ENCODE peak calls at places on chromosomes 2 and 18, in ten cellular contexts. D, J, A, H, Z, R, T, B, I and P are unnamed samples.

GRCh38 chr18:61892683-61893303 is at the start of gene RNF152:
- DNase-seq in J (no peak), I (peak; percentile 43), H (peak; percentile 81), A (peak; percentile 7), Z (peak; percentile 49), B (peak; percentile 63), R (no peak), D (no peak), T (no peak), P (no peak)

GRCh38 chr2:68807821-68808266 is 63.4 kb downstream of the BMP10 start:
- DNase-seq in Z (no peak), J (no peak), B (peak; percentile 65), H (no peak), T (no peak), R (no peak), D (peak; percentile 76), A (no peak), I (peak; percentile 43), P (peak; percentile 60)

GRCh38 chr18:79584491-79585394 is 94.9 kb upstream of the CTDP1 start:
- DNase-seq in R (no peak), B (peak; percentile 48), H (no peak), J (no peak), I (peak; percentile 15), Z (peak; percentile 10), T (peak; percentile 25), A (no peak), D (no peak), P (peak; percentile 38)

GRCh38 chr2:72698300-72698699 is 127.5 kb downstream of the EXOC6B start:
- DNase-seq in T (no peak), H (no peak), B (no peak), J (no peak), Z (no peak), R (no peak), A (no peak), I (no peak), D (no peak), P (no peak)

GRCh38 chr2:19380532-19380931 is 22.1 kb upstream of the OSR1 start:
- DNase-seq in R (no peak), I (no peak), D (no peak), A (no peak), H (no peak), J (no peak), Z (no peak), B (no peak), T (no peak), P (no peak)

GRCh38 chr2:217186565-217187218 is 326.8 kb upstream of the TNP1 start:
- DNase-seq in H (no peak), D (peak; percentile 39), J (no peak), B (no peak), I (peak; percentile 64), T (no peak), Z (peak; percentile 71), A (no peak), R (no peak), P (no peak)

GRCh38 chr2:72603481-72603880 is 222.4 kb downstream of the EXOC6B start:
- DNase-seq in T (no peak), H (no peak), R (no peak), B (no peak), J (no peak), I (no peak), D (no peak), A (no peak), Z (no peak), P (no peak)

GRCh38 chr2:70868970-70869369 is 33.4 kb upstream of the CD207 start:
- DNase-seq in I (no peak), B (no peak), H (no peak), J (no peak), R (no peak), A (no peak), D (no peak), T (no peak), Z (no peak), P (no peak)

GRCh38 chr2:8332646-8333045 is 349.2 kb upstream of the ID2 start:
- DNase-seq in H (no peak), T (no peak), A (no peak), J (no peak), I (no peak), R (no peak), B (no peak), Z (no peak), D (no peak), P (no peak)

GRCh38 chr2:128581849-128582244 is 263.2 kb upstream of the HS6ST1 start:
- DNase-seq in D (peak; percentile 2), T (no peak), J (no peak), H (no peak), I (no peak), B (no peak), Z (no peak), R (no peak), A (no peak), P (no peak)

GRCh38 chr2:37287966-37288365 is 36.7 kb downstream of the PRKD3 start:
- DNase-seq in J (no peak), B (no peak), R (no peak), D (no peak), T (no peak), H (peak; percentile 7), Z (no peak), A (no peak), I (no peak), P (no peak)

GRCh38 chr18:48749768-48750167 is 201.0 kb downstream of the SMAD7 start:
- DNase-seq in T (no peak), J (no peak), D (peak; percentile 66), B (no peak), H (no peak), I (peak; percentile 85), Z (peak; percentile 83), R (no peak), A (no peak), P (no peak)

GRCh38 chr2:138267902-138268254 is 233.7 kb upstream of the SPOPL start:
- DNase-seq in I (no peak), A (no peak), J (no peak), Z (no peak), D (no peak), R (no peak), B (no peak), H (no peak), T (no peak), P (no peak)

DNA sequence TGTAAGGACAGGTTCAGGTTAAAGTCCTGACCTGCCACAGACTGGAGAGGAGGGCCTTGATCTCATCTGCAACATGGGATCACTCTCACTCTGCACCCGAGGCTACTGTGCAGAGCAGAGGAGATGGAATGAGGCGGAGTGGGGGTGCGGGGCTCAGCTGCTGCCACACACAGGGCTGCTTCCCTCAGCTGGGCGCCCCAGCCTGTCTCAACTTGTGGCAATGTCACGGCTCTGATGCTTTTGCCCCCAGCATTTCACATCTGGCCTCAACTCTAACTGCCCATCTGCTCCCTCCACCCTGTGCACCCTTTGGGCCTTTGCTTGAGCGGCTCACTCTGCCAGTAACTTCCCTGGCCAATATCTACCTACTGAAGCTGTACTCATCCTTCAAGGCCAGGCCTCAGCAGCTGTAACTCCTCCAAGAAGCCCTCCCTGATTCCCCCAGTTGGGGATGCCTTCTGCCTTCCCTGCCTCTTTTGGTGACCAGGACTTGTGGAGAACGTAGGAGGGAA is 70.3 kb downstream of the POLR1A start:
- DNase-seq in J (no peak), T (no peak), I (peak; percentile 21), B (no peak), Z (no peak), D (no peak), H (no peak), A (peak; percentile 17), R (no peak), P (no peak)
- H3K27me3 ChIP-seq in J (no peaks in the 10 kb centered on the region), T (no peaks in the 10 kb centered on the region), I (no peaks in the 10 kb centered on the region), B (no peaks in the 10 kb centered on the region), Z (no peaks in the 10 kb centered on the region), D (no peaks in the 10 kb centered on the region), H (no peaks in the 10 kb centered on the region), A (no peaks in the 10 kb centered on the region), R (no peaks in the 10 kb centered on the region), P (no peaks in the 10 kb centered on the region)

GRCh38 chr2:241302083-241302482 is 13.4 kb downstream of the HDLBP start:
- DNase-seq in R (no peak), I (no peak), Z (no peak), T (no peak), J (no peak), B (no peak), D (no peak), A (no peak), H (no peak), P (no peak)
- TF ChIP-seq CTCF in R (no peak), I (no peak), Z (no peak), T (no peak), J (no peak), B (no peak), D (no peak), A (no peak), H (no peak), P (no peak)

GRCh38 chr2:232539298-232540231 is at the start of gene CHRNG:
- DNase-seq in H (peak; percentile 28), T (no peak), B (peak; percentile 59), D (no peak), R (no peak), Z (no peak), J (no peak), I (no peak), A (no peak), P (peak; percentile 44)
- H3K27me3 ChIP-seq in H (no peaks in the 10 kb centered on the region), T (peaks cover 8% of the 10 kb centered on the region), B (peaks cover 5% of the 10 kb centered on the region), D (no peaks in the 10 kb centered on the region), R (no peaks in the 10 kb centered on the region), Z (no peaks in the 10 kb centered on the region), J (peaks cover 10% of the 10 kb centered on the region), I (peaks cover 4% of the 10 kb centered on the region), A (no peaks in the 10 kb centered on the region), P (peaks cover 5% of the 10 kb centered on the region)

DNA sequence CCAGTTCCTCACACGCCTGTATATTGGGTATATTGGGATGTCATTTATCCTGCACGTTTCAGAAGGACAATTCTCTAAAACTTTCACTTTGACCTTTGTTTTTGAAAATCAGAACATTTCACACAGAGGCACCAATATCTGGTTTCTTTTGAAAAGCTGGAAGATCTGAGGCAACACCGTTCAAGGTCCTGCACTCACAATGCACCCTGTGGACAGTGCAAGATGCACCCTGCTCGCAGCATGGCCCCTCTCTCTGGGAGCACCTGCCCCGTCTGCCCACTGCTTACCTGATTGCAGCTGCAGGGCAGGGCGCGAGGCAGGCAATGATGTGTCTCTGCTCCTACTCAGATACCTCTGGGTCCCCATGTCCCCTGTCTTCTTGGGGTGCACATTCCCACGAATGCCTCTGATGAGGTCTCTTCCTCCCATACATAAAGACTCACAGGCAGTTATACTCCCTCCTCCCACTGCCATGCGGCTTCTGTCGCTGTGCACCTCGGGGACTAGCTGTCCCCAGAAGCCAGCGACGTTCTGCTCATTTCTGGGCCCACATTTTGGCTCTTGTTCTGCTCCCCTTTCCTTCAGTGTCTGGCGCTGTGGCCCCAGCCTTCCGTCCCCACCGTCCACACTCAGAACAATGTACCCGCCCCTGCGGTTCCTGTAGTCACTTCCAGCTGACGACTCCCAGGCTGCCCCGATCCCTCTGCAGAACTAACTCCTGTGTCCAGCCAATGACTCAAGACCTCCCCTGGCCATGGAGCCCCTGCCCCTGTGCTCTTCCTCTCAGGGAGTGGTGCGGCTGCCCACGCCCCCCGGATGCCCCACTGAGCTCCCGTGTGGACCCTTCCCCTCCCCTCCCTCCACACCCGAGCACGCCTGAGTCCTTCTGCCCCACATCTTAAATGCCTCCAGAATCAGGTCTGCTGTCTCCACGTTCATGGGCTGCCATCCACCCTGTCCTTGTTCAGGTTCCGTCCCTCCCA is at the start of gene OR6B3:
- DNase-seq in A (no peak), B (no peak), J (no peak), H (no peak), I (no peak), D (no peak), R (no peak), Z (no peak), T (no peak), P (no peak)
- TF ChIP-seq CTCF in A (no peak), B (no peak), J (no peak), H (no peak), I (no peak), D (no peak), R (no peak), Z (no peak), T (no peak), P (no peak)